ENCODE peak calls at places on chromosomes 3 and 15, in five cellular contexts. S is heart right ventricle, P is AG04450, H is transverse colon, Q is cardiac muscle cell. T is an unnamed sample.

GRCh38 chr15:56537881-56538280 is 72.9 kb upstream of the MNS1 start:
- DNase-seq in P (no peak), S (no peak), H (peak; percentile 22), Q (peak; percentile 3), T (no peak)

GRCh38 chr3:24294150-24294549 is 200.5 kb downstream of the THRB start:
- DNase-seq in P (no peak), Q (no peak), S (no peak), H (no peak), T (no peak)

GRCh38 chr15:59224474-59224873 is 17.8 kb downstream of the LDHAL6B start:
- DNase-seq in S (peak; percentile 52), H (peak; percentile 22), P (no peak), Q (peak; percentile 13), T (no peak)

GRCh38 chr15:73839699-73840098 is 33.7 kb upstream of the TBC1D21 start:
- DNase-seq in S (no peak), P (no peak), H (no peak), Q (no peak), T (no peak)

GRCh38 chr15:33027636-33028035 is 166.9 kb downstream of the FMN1 start:
- DNase-seq in H (no peak), S (no peak), P (no peak), Q (no peak), T (no peak)

GRCh38 chr3:155243512-155243921 is 50.0 kb downstream of the STRIT1 start:
- DNase-seq in S (no peak), P (peak; percentile 48), Q (no peak), H (no peak), T (no peak)

GRCh38 chr3:171804618-171805389 is 5.5 kb downstream of the PLD1 start:
- DNase-seq in S (peak; percentile 61), Q (peak; percentile 68), P (no peak), H (no peak), T (peak; percentile 71)

GRCh38 chr3:11522953-11523792 is 120.5 kb downstream of the VGLL4 start:
- DNase-seq in P (no peak), Q (no peak), S (no peak), H (no peak), T (no peak)

GRCh38 chr3:141412087-141412935 is 44.0 kb downstream of the ZBTB38 start:
- DNase-seq in Q (peak; percentile 80), P (peak; percentile 76), H (peak; percentile 64), S (peak; percentile 75), T (peak; percentile 52)

DNA sequence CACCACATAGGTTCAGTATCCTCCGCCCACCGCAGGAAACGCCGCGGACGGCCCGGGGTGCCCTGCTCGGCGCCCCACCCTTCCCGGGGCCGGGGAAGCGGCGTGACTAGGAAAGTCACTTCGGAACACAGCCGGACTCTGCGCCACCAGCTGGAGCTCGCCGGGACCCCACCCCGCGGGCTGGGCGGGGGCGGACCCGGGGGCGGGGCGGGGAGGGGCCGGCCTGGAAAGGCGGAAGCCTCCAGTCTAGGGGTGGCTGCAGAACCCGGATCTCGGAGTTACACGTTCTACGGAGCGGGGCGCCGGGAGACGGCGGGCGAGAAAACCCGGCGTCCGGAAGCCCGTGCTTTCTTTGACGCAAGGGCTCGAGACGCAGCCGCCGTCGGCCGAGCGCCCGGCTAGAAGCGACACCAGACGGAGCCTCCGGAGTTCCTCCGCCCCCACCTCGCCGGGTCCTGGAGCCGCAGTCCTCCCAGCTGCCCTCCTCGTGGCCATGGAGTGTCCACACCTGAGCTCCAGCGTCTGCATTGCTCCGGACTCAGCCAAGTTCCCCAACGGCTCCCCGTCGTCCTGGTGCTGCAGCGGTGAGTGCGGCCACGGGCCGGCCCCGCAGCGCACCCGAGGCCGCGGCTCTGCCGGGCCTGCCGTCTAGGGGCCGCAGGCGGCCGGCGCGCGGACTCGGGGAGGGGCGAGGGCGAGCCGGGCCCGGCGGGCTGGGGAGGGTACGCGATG is at the start of gene USP3:
- DNase-seq in Q (peak; percentile 98), H (peak; percentile 97), S (peak; percentile 94), P (peak; percentile 92), T (peak; percentile 96)
- H3K27ac ChIP-seq in Q (peak within 1 kb of the TSS; percentile 53), H (peak within 1 kb of the TSS; percentile 98), S (peak within 1 kb of the TSS; percentile 98), P (peak within 1 kb of the TSS; percentile 99), T (peak within 1 kb of the TSS; percentile 91)

GRCh38 chr3:129583289-129583688 is 23.2 kb downstream of the PLXND1 start:
- DNase-seq in P (no peak), S (no peak), Q (no peak), H (no peak), T (no peak)

GRCh38 chr3:129585949-129586657 is 20.4 kb downstream of the PLXND1 start:
- DNase-seq in Q (no peak), H (no peak), S (no peak), P (no peak), T (no peak)

GRCh38 chr3:129584631-129585030 is 21.8 kb downstream of the PLXND1 start:
- DNase-seq in P (no peak), Q (no peak), S (no peak), H (no peak), T (no peak)

GRCh38 chr3:129587559-129588210 is 18.8 kb downstream of the PLXND1 start:
- DNase-seq in Q (no peak), S (no peak), P (no peak), H (no peak), T (no peak)

DNA sequence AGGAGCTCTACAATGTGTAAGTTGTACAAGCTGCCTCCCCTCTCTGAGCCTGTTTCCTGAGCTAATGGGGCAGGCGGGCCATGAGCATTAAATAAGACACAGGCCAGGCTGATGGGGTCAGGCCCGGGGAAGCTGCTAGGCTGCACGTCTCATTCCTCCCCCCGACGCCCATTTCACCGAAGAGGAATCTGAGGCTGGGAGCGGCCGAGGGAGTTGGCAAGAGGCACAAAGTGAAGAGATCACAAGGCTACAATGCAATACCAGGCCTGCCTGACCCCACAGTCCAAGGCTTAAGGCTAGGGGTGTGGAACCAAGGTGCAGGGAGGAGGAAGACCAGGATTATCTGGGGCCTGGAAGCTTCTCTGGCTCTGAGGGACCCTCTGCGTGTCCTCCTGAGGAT is 19.4 kb downstream of the PLXND1 start:
- DNase-seq in Q (no peak), S (no peak), P (no peak), H (no peak), T (no peak)
- H3K27ac ChIP-seq in Q (no peak overlapping the region), S (peak overlapping the region; percentile 13), P (no peak overlapping the region), H (peak overlapping the region; percentile 21), T (no peak overlapping the region)

GRCh38 chr15:94943863-94944262 is 712.5 kb downstream of the MCTP2 start:
- DNase-seq in S (no peak), Q (no peak), P (no peak), H (no peak), T (no peak)
- H3K27ac ChIP-seq in S (no peak overlapping the region), Q (no peak overlapping the region), P (no peak overlapping the region), H (no peak overlapping the region), T (no peak overlapping the region)

GRCh38 chr3:101963902-101964362 is 114.6 kb downstream of the NFKBIZ start:
- DNase-seq in S (no peak), Q (peak; percentile 64), H (no peak), P (no peak), T (no peak)
- H3K27ac ChIP-seq in S (no peak overlapping the region), Q (no peak overlapping the region), H (no peak overlapping the region), P (no peak overlapping the region), T (no peak overlapping the region)

DNA sequence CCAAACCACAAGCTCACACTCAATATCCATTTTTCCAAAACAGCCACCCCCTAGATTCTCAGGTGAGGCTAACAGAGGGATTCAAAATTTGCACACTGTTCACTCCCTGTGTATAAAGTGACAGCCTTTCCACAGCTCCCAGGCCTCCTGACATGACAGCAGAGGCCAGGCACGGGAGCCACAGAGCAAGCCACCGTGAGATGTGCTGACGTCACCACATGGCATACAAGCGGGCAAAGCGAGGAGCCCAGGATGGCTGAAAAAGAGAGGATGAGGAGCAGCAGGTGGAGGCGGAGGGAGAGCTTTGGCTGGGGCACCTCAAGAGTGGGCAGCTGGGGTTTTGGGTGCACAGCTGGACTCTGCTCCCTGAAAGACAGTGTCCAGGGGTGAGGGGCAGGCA is 27.1 kb downstream of the EHD4 start:
- DNase-seq in S (no peak), H (no peak), P (no peak), Q (no peak), T (no peak)
- H3K27ac ChIP-seq in S (peak overlapping the region; percentile 71), H (no peak overlapping the region), P (peak overlapping the region; percentile 99), Q (peak overlapping the region; percentile 87), T (no peak overlapping the region)

GRCh38 chr3:71454513-71455423 is 128.8 kb downstream of the FOXP1 start:
- DNase-seq in Q (no peak), P (no peak), S (no peak), H (no peak), T (no peak)

GRCh38 chr3:71456826-71457225 is 126.7 kb downstream of the FOXP1 start:
- DNase-seq in H (no peak), P (no peak), Q (no peak), S (no peak), T (no peak)

GRCh38 chr3:71453822-71454512 is 129.6 kb downstream of the FOXP1 start:
- DNase-seq in P (no peak), H (no peak), Q (no peak), S (no peak), T (no peak)

GRCh38 chr3:71458895-71459294 is 124.6 kb downstream of the FOXP1 start:
- DNase-seq in P (no peak), Q (no peak), H (no peak), S (no peak), T (no peak)

GRCh38 chr3:71456155-71456554 is 127.4 kb downstream of the FOXP1 start:
- DNase-seq in S (no peak), P (no peak), Q (peak; percentile 2), H (no peak), T (no peak)
- H3K27ac ChIP-seq in S (no peak overlapping the region), P (no peak overlapping the region), Q (no peak overlapping the region), H (no peak overlapping the region), T (no peak overlapping the region)